ENCODE peak calls at places on chromosomes 3 and 15, in five cellular contexts. T, Z, U, P and I are unnamed samples.

GRCh38 chr15:29534378-29534777 is 264.8 kb upstream of the NSMCE3 start:
- DNase-seq in T (peak; percentile 42), Z (no peak), U (no peak), P (no peak), I (no peak)

GRCh38 chr3:193673845-193674244 is 80.8 kb downstream of the OPA1 start:
- DNase-seq in T (no peak), Z (no peak), U (no peak), P (no peak), I (no peak)

GRCh38 chr3:2697589-2697988 is 412.6 kb downstream of the IL5RA start:
- DNase-seq in T (no peak), Z (no peak), U (no peak), P (no peak), I (no peak)

GRCh38 chr3:55449527-55449926 is 37.6 kb downstream of the WNT5A start:
- DNase-seq in T (no peak), Z (no peak), U (no peak), P (no peak), I (no peak)

GRCh38 chr3:107589454-107589853 is 66.7 kb downstream of the BBX start:
- DNase-seq in T (no peak), Z (peak; percentile 55), U (no peak), P (no peak), I (peak; percentile 59)

GRCh38 chr3:109346770-109347295 is 9.5 kb upstream of the DPPA4 start:
- DNase-seq in T (no peak), Z (no peak), U (no peak), P (no peak), I (no peak)

GRCh38 chr15:52115598-52116427 is 3.2 kb upstream of the BCL2L10 start:
- DNase-seq in T (no peak), Z (no peak), U (no peak), P (no peak), I (no peak)

GRCh38 chr3:44969779-44970178 is 6.2 kb downstream of the ZDHHC3 start:
- DNase-seq in T (no peak), Z (no peak), U (no peak), P (no peak), I (no peak)

GRCh38 chr15:100733088-100733487 is 130.7 kb downstream of the ASB7 start:
- DNase-seq in T (peak; percentile 62), Z (no peak), U (peak; percentile 98), P (no peak), I (no peak)

GRCh38 chr3:183481582-183481981 is 53.2 kb upstream of the MCF2L2 start:
- DNase-seq in T (no peak), Z (no peak), U (no peak), P (no peak), I (no peak)

GRCh38 chr3:111709645-111710044 is 114.5 kb upstream of the ZBED2 start:
- DNase-seq in T (no peak), Z (no peak), U (no peak), P (no peak), I (no peak)

GRCh38 chr3:99084825-99085224 is 183.3 kb upstream of the DCBLD2 start:
- DNase-seq in T (no peak), Z (no peak), U (peak; percentile 70), P (no peak), I (no peak)

GRCh38 chr15:42151736-42152135 is 4.7 kb downstream of the PLA2G4F start:
- DNase-seq in T (no peak), Z (no peak), U (no peak), P (no peak), I (no peak)

GRCh38 chr3:61804782-61805181 is 243.4 kb downstream of the PTPRG start:
- DNase-seq in T (no peak), Z (no peak), U (no peak), P (no peak), I (no peak)

GRCh38 chr15:31344824-31345605 is 18.4 kb downstream of the KLF13 start:
- DNase-seq in T (no peak), Z (no peak), U (peak; percentile 35), P (no peak), I (peak; percentile 76)

GRCh38 chr3:97821810-97822775 is at the start of gene CRYBG3:
- DNase-seq in T (peak; percentile 81), Z (peak; percentile 40), U (peak; percentile 80), P (no peak), I (peak; percentile 94)

GRCh38 chr15:45790325-45790943 is 155.6 kb downstream of the SQOR start:
- DNase-seq in T (peak; percentile 49), Z (no peak), U (peak; percentile 11), P (no peak), I (peak; percentile 19)

GRCh38 chr3:88725440-88725839 is 382.0 kb upstream of the EPHA3 start:
- DNase-seq in T (no peak), Z (no peak), U (no peak), P (no peak), I (no peak)

GRCh38 chr3:16127257-16127656 is 47.2 kb upstream of the GALNT15 start:
- DNase-seq in T (no peak), Z (no peak), U (peak; percentile 78), P (no peak), I (no peak)

GRCh38 chr3:173932624-173933023 is 535.1 kb downstream of the NLGN1 start:
- DNase-seq in T (peak; percentile 28), Z (no peak), U (peak; percentile 70), P (no peak), I (no peak)

GRCh38 chr15:56366211-56366610 is 985 bp downstream of the TEX9 start:
- DNase-seq in T (no peak), Z (no peak), U (no peak), P (no peak), I (no peak)

GRCh38 chr3:55655544-55655943 is 168.4 kb upstream of the WNT5A start:
- DNase-seq in T (no peak), Z (no peak), U (no peak), P (no peak), I (no peak)

GRCh38 chr3:45781271-45781670 is 15.1 kb downstream of the SLC6A20 start:
- DNase-seq in T (no peak), Z (no peak), U (no peak), P (no peak), I (no peak)

GRCh38 chr3:174613173-174613572 is 246.0 kb upstream of the NAALADL2 start:
- DNase-seq in T (no peak), Z (no peak), U (no peak), P (no peak), I (no peak)

GRCh38 chr3:184531580-184532290 is 29.9 kb upstream of the EPHB3 start:
- DNase-seq in T (peak; percentile 41), Z (no peak), U (no peak), P (no peak), I (no peak)

GRCh38 chr3:107962946-107963345 is 127.9 kb downstream of the CD47 start:
- DNase-seq in T (peak; percentile 88), Z (no peak), U (peak; percentile 44), P (no peak), I (no peak)

GRCh38 chr3:101809178-101810022 is 30.4 kb downstream of the NXPE3 start:
- DNase-seq in T (peak; percentile 71), Z (no peak), U (peak; percentile 38), P (no peak), I (peak; percentile 65)

GRCh38 chr15:92617197-92618037 is 38.2 kb downstream of the FAM174B start:
- DNase-seq in T (peak; percentile 87), Z (no peak), U (peak; percentile 44), P (no peak), I (no peak)

GRCh38 chr3:72448858-72449257 is 399.4 kb downstream of the SHQ1 start:
- DNase-seq in T (no peak), Z (no peak), U (no peak), P (no peak), I (no peak)

GRCh38 chr15:39942101-39942752 is 8.3 kb downstream of the EIF2AK4 start:
- DNase-seq in T (peak; percentile 60), Z (no peak), U (peak; percentile 60), P (no peak), I (no peak)

GRCh38 chr15:39942753-39943150 is 8.8 kb downstream of the EIF2AK4 start:
- DNase-seq in T (no peak), Z (no peak), U (no peak), P (no peak), I (no peak)

GRCh38 chr15:39936681-39937080 is 2.8 kb downstream of the EIF2AK4 start:
- DNase-seq in T (no peak), Z (no peak), U (no peak), P (no peak), I (no peak)

GRCh38 chr15:39936187-39936586 is 2.3 kb downstream of the EIF2AK4 start:
- DNase-seq in T (peak; percentile 31), Z (no peak), U (peak; percentile 55), P (no peak), I (no peak)

DNA sequence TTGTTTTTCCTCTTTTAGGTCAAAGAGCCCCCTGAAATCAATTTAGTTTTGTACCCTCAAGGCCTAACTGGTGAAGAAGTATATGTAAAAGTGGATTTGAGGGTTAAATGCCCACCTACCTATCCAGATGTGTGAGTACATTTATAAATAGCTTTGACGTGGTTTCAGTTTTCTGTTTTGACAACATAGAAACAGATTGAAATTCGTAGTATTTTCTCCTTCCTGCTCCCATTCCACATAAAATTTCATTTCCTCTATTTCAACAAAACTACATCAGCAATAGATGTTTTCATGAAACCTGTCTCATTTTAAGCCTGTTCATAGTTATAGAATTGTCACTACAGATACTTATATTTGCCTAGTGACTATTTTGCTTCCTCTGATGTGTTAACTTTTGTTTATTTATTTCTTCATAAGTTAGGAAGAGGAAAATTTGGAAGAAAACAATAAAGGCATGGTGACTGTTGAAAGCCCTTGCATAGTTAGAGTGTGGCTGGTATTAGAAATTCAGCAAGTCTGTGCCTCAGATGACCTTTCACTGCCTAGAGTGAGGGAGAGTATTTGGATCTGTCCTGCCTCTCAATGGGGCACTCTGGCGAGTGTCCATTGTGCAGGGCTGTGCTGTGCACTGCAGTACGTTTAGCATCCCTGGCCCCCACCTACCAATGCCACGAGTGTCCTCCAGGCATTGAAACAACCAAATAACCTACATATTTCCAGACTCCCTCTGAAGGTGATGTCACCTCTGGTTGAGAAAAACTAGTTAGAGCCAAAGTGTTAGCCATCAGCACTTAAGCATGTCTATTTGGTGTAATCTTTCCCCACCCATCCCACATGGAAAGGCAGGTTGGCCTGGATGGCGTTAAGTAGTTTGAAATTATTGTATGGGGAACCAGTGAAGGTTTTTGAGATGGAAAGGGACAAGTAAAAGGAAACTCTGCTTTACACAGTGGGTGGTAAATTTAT is 5.9 kb downstream of the EIF2AK4 start:
- DNase-seq in T (no peak), Z (peak; percentile 32), U (peak; percentile 23), P (no peak), I (peak; percentile 41)
- TF ChIP-seq CTCF in T (no peak), Z (no peak), U (no peak), P (no peak), I (no peak)

GRCh38 chr15:73990250-73991005 is 1.7 kb downstream of the STOML1 start:
- DNase-seq in T (no peak), Z (no peak), U (no peak), P (no peak), I (no peak)
- H3K4me3 ChIP-seq in T (no peak overlapping the region), Z (no peak overlapping the region), U (no peak overlapping the region), P (no peak overlapping the region), I (no peak overlapping the region)

GRCh38 chr3:115903843-115904242 is 280.5 kb downstream of the GAP43 start:
- DNase-seq in T (no peak), Z (no peak), U (no peak), P (no peak), I (no peak)
- TF ChIP-seq CTCF in T (no peak), Z (no peak), U (no peak), P (no peak), I (no peak)

DNA sequence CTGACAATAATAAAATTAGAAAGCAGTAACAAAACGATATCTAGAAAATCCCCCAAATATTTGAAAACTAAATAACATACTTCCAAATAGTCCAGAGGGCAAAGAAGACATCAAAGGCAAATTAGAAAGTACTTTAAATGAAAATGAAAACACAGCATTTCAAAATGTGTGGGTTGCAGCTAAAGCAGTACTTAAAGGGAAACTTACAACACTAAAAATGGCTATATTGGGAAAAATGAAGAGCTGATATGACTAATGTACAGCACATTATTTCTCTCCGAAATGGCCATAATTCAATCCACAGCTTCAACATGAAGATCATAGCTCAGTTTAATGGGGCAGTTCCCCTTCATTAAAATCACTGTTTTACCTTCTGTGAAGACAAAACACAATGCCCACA is 71.9 kb downstream of the FBXL22 start:
- DNase-seq in T (no peak), Z (no peak), U (no peak), P (no peak), I (peak; percentile 8)
- H3K4me3 ChIP-seq in T (no peak overlapping the region), Z (peak overlapping the region; percentile 26), U (no peak overlapping the region), P (no peak overlapping the region), I (peak overlapping the region; percentile 26)